ENCODE peak calls at places on chromosomes 13 and 19, in ten cellular contexts. J is IMR-90, K is esophagus squamous epithelium, T is adrenal gland, F is right atrium auricular region, Y is ovary, Q is thoracic aorta, C is PC-9, Z is colonic mucosa, O is lower lobe of right lung. D is an unnamed sample. For H3K36me3, the result is how much of the 10 kb centered on the place peaks cover.

GRCh38 chr13:58434943-58435342 is 803.4 kb downstream of the PCDH17 start:
- DNase-seq in J (no peak), K (no peak), T (no peak), F (no peak), Y (no peak), Q (no peak), C (no peak), Z (no peak), O (no peak), D (no peak)

GRCh38 chr19:2485428-2485827 is 9.5 kb downstream of the GADD45B start:
- DNase-seq in J (no peak), K (no peak), T (no peak), F (no peak), Y (no peak), Q (no peak), C (no peak), Z (no peak), O (no peak), D (no peak)

GRCh38 chr13:91346848-91347211 is 657 bp upstream of the MIR17HG start:
- DNase-seq in J (no peak), K (no peak), T (peak), F (no peak), Y (no peak), Q (no peak), C (no peak), Z (peak), O (no peak), D (no peak)

GRCh38 chr19:1446713-1447564 is 3.0 kb upstream of the APC2 start:
- DNase-seq in J (no peak), K (no peak), T (no peak), F (no peak), Y (no peak), Q (no peak), C (no peak), Z (no peak), O (no peak), D (no peak)

GRCh38 chr13:109602356-109602755 is 184.0 kb downstream of the IRS2 start:
- DNase-seq in J (no peak), K (no peak), T (no peak), F (no peak), Y (no peak), Q (no peak), C (no peak), Z (no peak), O (no peak), D (no peak)

GRCh38 chr13:109687559-109688448 is 98.6 kb downstream of the IRS2 start:
- DNase-seq in J (no peak), K (no peak), T (no peak), F (no peak), Y (no peak), Q (no peak), C (no peak), Z (peak), O (no peak), D (no peak)

GRCh38 chr19:20470345-20471119 is 95.0 kb downstream of the ZNF737 start:
- DNase-seq in J (no peak), K (no peak), T (no peak), F (no peak), Y (peak), Q (no peak), C (no peak), Z (no peak), O (no peak), D (no peak)

GRCh38 chr19:43749898-43750297 is 4.9 kb downstream of the SMG9 start:
- DNase-seq in J (no peak), K (no peak), T (no peak), F (no peak), Y (no peak), Q (no peak), C (no peak), Z (no peak), O (no peak), D (no peak)

GRCh38 chr13:112768795-112769411 is 79.1 kb downstream of the ATP11A start:
- DNase-seq in J (no peak), K (no peak), T (peak), F (no peak), Y (no peak), Q (no peak), C (no peak), Z (no peak), O (peak), D (no peak)

GRCh38 chr13:87535911-87536310 is 135.3 kb upstream of the SLITRK5 start:
- DNase-seq in J (no peak), K (no peak), T (no peak), F (no peak), Y (no peak), Q (no peak), C (no peak), Z (no peak), O (no peak), D (no peak)

GRCh38 chr13:28485097-28485496 is 9.8 kb downstream of the FLT1 start:
- DNase-seq in J (no peak), K (no peak), T (no peak), F (no peak), Y (no peak), Q (no peak), C (no peak), Z (no peak), O (no peak), D (no peak)

GRCh38 chr13:112486386-112487126 is 101.4 kb downstream of the TUBGCP3 start:
- DNase-seq in J (peak), K (no peak), T (no peak), F (no peak), Y (no peak), Q (no peak), C (no peak), Z (no peak), O (no peak), D (no peak)

GRCh38 chr13:113974304-113975281 is 717 bp upstream of the C13orf46 start:
- DNase-seq in J (no peak), K (no peak), T (no peak), F (no peak), Y (no peak), Q (peak), C (no peak), Z (no peak), O (peak), D (no peak)

GRCh38 chr19:18062043-18062442 is 24.7 kb downstream of the IL12RB1 start:
- DNase-seq in J (no peak), K (no peak), T (no peak), F (no peak), Y (no peak), Q (no peak), C (no peak), Z (no peak), O (no peak), D (no peak)

GRCh38 chr19:4518345-4519171 is at the start of gene PLIN4:
- DNase-seq in J (peak), K (no peak), T (no peak), F (peak), Y (peak), Q (no peak), C (peak), Z (no peak), O (no peak), D (no peak)

GRCh38 chr13:63167699-63168337 is 1752.2 kb upstream of the PCDH20 start:
- DNase-seq in J (no peak), K (no peak), T (no peak), F (no peak), Y (no peak), Q (no peak), C (no peak), Z (no peak), O (no peak), D (no peak)

GRCh38 chr13:38577048-38577447 is 109.8 kb upstream of the FREM2 start:
- DNase-seq in J (no peak), K (no peak), T (no peak), F (no peak), Y (no peak), Q (no peak), C (no peak), Z (no peak), O (no peak), D (no peak)

GRCh38 chr13:90746230-90746629 is 601.3 kb upstream of the MIR17HG start:
- DNase-seq in J (no peak), K (no peak), T (no peak), F (no peak), Y (no peak), Q (no peak), C (no peak), Z (no peak), O (no peak), D (no peak)

GRCh38 chr13:88704600-88705275 is 1033.6 kb downstream of the SLITRK5 start:
- DNase-seq in J (no peak), K (no peak), T (no peak), F (no peak), Y (no peak), Q (no peak), C (no peak), Z (no peak), O (no peak), D (no peak)

GRCh38 chr13:100396771-100397170 is 191.8 kb downstream of the GGACT start:
- DNase-seq in J (no peak), K (no peak), T (no peak), F (no peak), Y (no peak), Q (no peak), C (no peak), Z (no peak), O (no peak), D (no peak)

GRCh38 chr13:100397627-100398026 is 191.0 kb downstream of the GGACT start:
- DNase-seq in J (no peak), K (no peak), T (no peak), F (no peak), Y (no peak), Q (no peak), C (no peak), Z (no peak), O (no peak), D (no peak)

GRCh38 chr13:100395698-100396373 is 192.8 kb downstream of the GGACT start:
- DNase-seq in J (no peak), K (no peak), T (no peak), F (no peak), Y (no peak), Q (no peak), C (no peak), Z (no peak), O (no peak), D (no peak)

GRCh38 chr13:100399455-100399854 is 189.1 kb downstream of the GGACT start:
- DNase-seq in J (no peak), K (no peak), T (no peak), F (no peak), Y (no peak), Q (no peak), C (no peak), Z (no peak), O (no peak), D (no peak)

GRCh38 chr13:100398360-100398759 is 190.2 kb downstream of the GGACT start:
- DNase-seq in J (no peak), K (no peak), T (no peak), F (no peak), Y (no peak), Q (no peak), C (no peak), Z (no peak), O (no peak), D (no peak)
- H3K4me3 ChIP-seq in J (no peak), K (no peak), T (no peak), F (no peak), Y (no peak), Q (no peak), C (no peak), Z (no peak), O (no peak), D (no peak)

DNA sequence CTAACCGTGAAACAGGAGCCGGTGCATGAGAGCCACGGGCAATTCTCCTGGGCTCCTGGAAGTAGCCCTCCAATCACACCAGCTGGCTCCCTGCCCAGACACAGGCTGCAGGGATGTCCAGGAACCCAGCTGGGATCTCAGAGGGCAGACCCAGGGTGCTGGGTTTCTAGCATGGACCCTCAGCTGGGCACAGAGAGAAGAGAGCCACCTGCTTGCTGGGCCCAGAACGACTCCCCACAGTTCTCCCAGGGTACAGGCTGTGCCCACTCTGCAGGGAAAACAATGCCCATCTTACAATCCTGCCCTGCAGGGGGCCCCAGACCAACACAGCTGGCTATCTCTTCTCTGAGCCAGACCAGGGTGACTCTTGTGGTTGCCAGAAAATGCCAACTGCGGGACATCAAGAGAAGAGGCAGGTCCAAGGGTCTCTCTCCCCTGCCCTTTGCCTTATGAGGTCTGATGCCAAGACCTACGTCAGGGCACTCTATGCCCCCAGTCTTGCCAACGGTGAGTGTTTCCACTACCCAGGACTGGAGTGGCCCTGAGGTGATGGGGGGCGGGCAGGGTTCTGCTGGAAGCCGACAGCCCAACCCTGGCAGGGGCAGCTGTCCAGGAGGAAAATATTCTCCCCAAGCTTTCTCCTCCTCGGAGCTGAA is 64.6 kb downstream of the CEBPG start:
- DNase-seq in J (peak), K (no peak), T (no peak), F (no peak), Y (no peak), Q (no peak), C (no peak), Z (no peak), O (peak), D (no peak)
- TF ChIP-seq CTCF in J (peak), K (no peak), T (no peak), F (no peak), Y (no peak), Q (no peak), C (peak), Z (no peak), O (no peak), D (peak)

DNA sequence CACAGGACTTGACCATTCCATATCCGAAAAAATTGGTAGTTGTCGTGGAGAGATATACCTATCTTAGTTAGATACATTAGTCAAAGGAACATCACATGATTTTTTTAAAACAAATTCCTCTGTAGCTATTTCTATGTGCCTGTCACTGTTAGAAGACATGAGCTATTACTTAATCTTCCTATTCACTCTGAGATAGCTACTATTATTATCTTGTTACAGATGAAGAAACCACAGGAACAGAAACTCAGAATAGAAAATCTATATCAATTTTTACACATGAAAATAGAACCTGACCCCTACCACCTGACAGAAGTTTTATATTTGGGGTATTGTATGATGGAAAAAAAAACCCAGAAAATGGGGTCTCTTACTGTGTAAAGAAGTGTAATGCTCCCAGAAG is 68.9 kb upstream of the TDRD3 start:
- DNase-seq in J (no peak), K (no peak), T (no peak), F (no peak), Y (no peak), Q (no peak), C (no peak), Z (no peak), O (no peak), D (no peak)
- H3K36me3 ChIP-seq in J (under half), K (under half), T (under half), F (under half), Y (under half), Q (under half), C (under half), Z (under half), O (under half), D (under half)

GRCh38 chr13:30618186-30618937 is 642 bp downstream of the USPL1 start:
- DNase-seq in J (no peak), K (no peak), T (peak), F (no peak), Y (peak), Q (no peak), C (no peak), Z (no peak), O (peak), D (no peak)

GRCh38 chr13:30616927-30617314 is 799 bp upstream of the USPL1 start:
- DNase-seq in J (peak), K (no peak), T (peak), F (peak), Y (no peak), Q (peak), C (peak), Z (peak), O (peak), D (peak)

GRCh38 chr13:30617315-30618185 is at the start of gene USPL1:
- DNase-seq in J (peak), K (peak), T (peak), F (peak), Y (peak), Q (peak), C (peak), Z (peak), O (peak), D (peak)

GRCh38 chr13:30619731-30620130 is 2.0 kb downstream of the USPL1 start:
- DNase-seq in J (no peak), K (no peak), T (no peak), F (no peak), Y (no peak), Q (no peak), C (no peak), Z (no peak), O (no peak), D (no peak)

DNA sequence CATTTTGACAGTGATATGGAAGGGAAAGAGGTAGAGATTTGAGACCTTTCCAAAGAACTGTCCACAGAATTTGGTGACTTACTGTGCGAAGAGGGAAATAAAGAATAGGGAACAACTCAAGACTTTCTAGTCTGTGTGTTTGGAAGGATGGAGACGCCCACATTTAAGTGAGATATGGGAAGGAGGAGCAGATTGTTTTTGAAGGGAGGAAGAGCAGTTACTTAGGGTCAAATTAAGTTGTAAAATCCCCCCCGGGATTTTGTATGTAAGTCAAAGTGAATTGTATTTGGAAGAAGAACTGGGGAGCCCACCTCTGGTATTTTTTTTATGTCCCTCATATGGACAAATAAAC is 1.2 kb downstream of the USPL1 start:
- DNase-seq in J (no peak), K (no peak), T (no peak), F (no peak), Y (no peak), Q (no peak), C (no peak), Z (no peak), O (no peak), D (no peak)
- H3K4me3 ChIP-seq in J (peak), K (peak), T (no peak), F (peak), Y (peak), Q (peak), C (peak), Z (peak), O (peak), D (peak)

GRCh38 chr19:13428352-13428751 is 77.9 kb downstream of the CACNA1A start:
- DNase-seq in J (peak), K (no peak), T (peak), F (no peak), Y (no peak), Q (no peak), C (no peak), Z (peak), O (no peak), D (no peak)
- TF ChIP-seq CTCF in J (peak), K (peak), T (peak), F (peak), Y (no peak), Q (no peak), C (peak), Z (no peak), O (peak), D (peak)

D was measured in kidney epithelial cell.